ENCODE peak calls at places on chromosomes 5 and 9, in ten cellular contexts. K is A673, I is fibroblast of the aortic adventitia, U is PC-3, N is GM12864, O is sigmoid colon, S is kidney epithelial cell, C is A549, D is adrenal gland, J is GM12878. T is an unnamed sample.

GRCh38 chr9:119365291-119366027 is 3.8 kb downstream of the BRINP1 start:
- DNase-seq in K (peak), I (peak), U (peak), N (no peak), O (no peak), S (no peak), C (peak), D (peak), J (no peak), T (no peak)

GRCh38 chr9:126009047-126009446 is 261.9 kb downstream of the PBX3 start:
- DNase-seq in K (no peak), I (no peak), U (no peak), N (no peak), O (no peak), S (no peak), C (no peak), D (no peak), J (no peak), T (no peak)

GRCh38 chr5:61563401-61563800 is 231.3 kb downstream of the ZSWIM6 start:
- DNase-seq in K (no peak), I (peak), U (no peak), N (no peak), O (no peak), S (no peak), C (no peak), D (no peak), J (no peak), T (no peak)

GRCh38 chr9:135213566-135213965 is 126.1 kb downstream of the OLFM1 start:
- DNase-seq in K (no peak), I (no peak), U (no peak), N (no peak), O (peak), S (no peak), C (no peak), D (no peak), J (no peak), T (no peak)

GRCh38 chr5:73232266-73233041 is 59.5 kb downstream of the TMEM174 start:
- DNase-seq in K (no peak), I (no peak), U (no peak), N (no peak), O (no peak), S (no peak), C (no peak), D (no peak), J (no peak), T (no peak)

GRCh38 chr5:93583799-93584530 is 943 bp downstream of the NR2F1 start:
- DNase-seq in K (peak), I (peak), U (peak), N (no peak), O (peak), S (no peak), C (no peak), D (peak), J (no peak), T (no peak)

GRCh38 chr5:1687301-1687970 is 112.2 kb downstream of the MRPL36 start:
- DNase-seq in K (no peak), I (no peak), U (no peak), N (no peak), O (no peak), S (no peak), C (no peak), D (no peak), J (no peak), T (no peak)

GRCh38 chr5:6886866-6887265 is 173.6 kb downstream of the TENT4A start:
- DNase-seq in K (peak), I (no peak), U (no peak), N (no peak), O (no peak), S (no peak), C (no peak), D (no peak), J (no peak), T (no peak)

GRCh38 chr5:34012791-34013190 is 4.9 kb upstream of the AMACR start:
- DNase-seq in K (no peak), I (peak), U (no peak), N (no peak), O (no peak), S (no peak), C (no peak), D (peak), J (no peak), T (no peak)

GRCh38 chr5:110965773-110966581 is 105.5 kb upstream of the TSLP start:
- DNase-seq in K (no peak), I (peak), U (peak), N (no peak), O (no peak), S (no peak), C (no peak), D (no peak), J (no peak), T (no peak)

GRCh38 chr9:134258828-134259546 is 67.3 kb upstream of the RXRA start:
- DNase-seq in K (no peak), I (no peak), U (no peak), N (no peak), O (peak), S (no peak), C (no peak), D (no peak), J (no peak), T (no peak)

GRCh38 chr9:69176446-69177135 is 2.5 kb downstream of the TJP2 start:
- DNase-seq in K (peak), I (no peak), U (no peak), N (no peak), O (no peak), S (no peak), C (no peak), D (no peak), J (no peak), T (no peak)

GRCh38 chr9:135188681-135189151 is 101.2 kb downstream of the OLFM1 start:
- DNase-seq in K (no peak), I (no peak), U (no peak), N (no peak), O (no peak), S (no peak), C (no peak), D (no peak), J (no peak), T (no peak)

GRCh38 chr5:137621861-137622823 is 113.7 kb downstream of the KLHL3 start:
- DNase-seq in K (no peak), I (peak), U (peak), N (no peak), O (peak), S (no peak), C (no peak), D (peak), J (no peak), T (no peak)

GRCh38 chr9:129328357-129329103 is 150.5 kb upstream of the IER5L start:
- DNase-seq in K (no peak), I (peak), U (no peak), N (no peak), O (peak), S (no peak), C (no peak), D (no peak), J (no peak), T (no peak)

GRCh38 chr9:35756743-35757526 is 2.9 kb upstream of the MSMP start:
- DNase-seq in K (peak), I (no peak), U (peak), N (no peak), O (peak), S (no peak), C (peak), D (peak), J (no peak), T (peak)

GRCh38 chr5:135934939-135935338 is 19.8 kb downstream of the LECT2 start:
- DNase-seq in K (no peak), I (peak), U (no peak), N (no peak), O (no peak), S (no peak), C (no peak), D (no peak), J (no peak), T (no peak)

GRCh38 chr5:135930949-135931295 is 23.9 kb downstream of the LECT2 start:
- DNase-seq in K (no peak), I (no peak), U (no peak), N (no peak), O (no peak), S (no peak), C (no peak), D (no peak), J (no peak), T (no peak)

GRCh38 chr5:135930029-135930948 is 24.5 kb downstream of the LECT2 start:
- DNase-seq in K (peak), I (no peak), U (no peak), N (no peak), O (no peak), S (no peak), C (peak), D (no peak), J (no peak), T (no peak)
- TF ChIP-seq CTCF in K (peak), I (peak), U (no peak), N (no peak), O (no peak), S (peak), C (no peak), D (no peak), J (no peak), T (no peak)

DNA sequence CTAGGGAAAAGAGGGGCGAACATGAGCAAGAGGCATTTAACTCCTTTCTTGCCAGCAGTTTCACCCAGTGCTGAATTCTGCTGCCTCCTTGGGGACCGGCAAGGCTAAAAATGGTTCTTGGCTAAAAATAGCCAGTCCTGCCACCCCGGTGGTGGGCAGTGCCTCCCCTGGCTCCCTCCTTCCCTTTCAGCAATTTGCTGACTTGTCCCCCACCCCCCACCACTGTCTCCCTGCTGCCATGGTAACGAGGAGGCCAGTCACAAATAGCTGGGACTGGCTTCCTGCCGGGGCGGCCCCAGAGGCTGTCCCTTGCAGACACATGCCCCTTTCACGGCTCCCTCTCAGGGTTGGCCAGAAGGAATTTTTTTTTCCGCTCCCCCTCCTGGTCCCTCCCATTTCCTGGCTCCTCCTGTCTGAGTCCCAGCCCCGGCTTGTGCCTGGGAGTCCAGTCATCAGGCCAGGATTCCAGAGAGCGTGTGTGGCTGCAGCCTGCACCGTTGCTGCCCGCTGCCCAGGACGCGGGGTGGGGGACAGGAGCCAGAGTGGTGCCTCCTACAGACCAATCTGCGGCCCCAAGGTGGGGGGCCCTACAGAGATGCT is 130.3 kb downstream of the RGS3 start:
- DNase-seq in K (peak), I (peak), U (peak), N (no peak), O (peak), S (peak), C (peak), D (peak), J (no peak), T (peak)
- TF ChIP-seq CTCF in K (no peak), I (no peak), U (no peak), N (no peak), O (no peak), S (no peak), C (no peak), D (no peak), J (no peak), T (no peak)

GRCh38 chr9:94870465-94870792 is 143.9 kb downstream of the AOPEP start:
- DNase-seq in K (no peak), I (no peak), U (peak), N (no peak), O (no peak), S (no peak), C (no peak), D (no peak), J (no peak), T (no peak)
- TF ChIP-seq CTCF in K (no peak), I (no peak), U (no peak), N (no peak), O (no peak), S (no peak), C (no peak), D (no peak), J (no peak), T (no peak)

DNA sequence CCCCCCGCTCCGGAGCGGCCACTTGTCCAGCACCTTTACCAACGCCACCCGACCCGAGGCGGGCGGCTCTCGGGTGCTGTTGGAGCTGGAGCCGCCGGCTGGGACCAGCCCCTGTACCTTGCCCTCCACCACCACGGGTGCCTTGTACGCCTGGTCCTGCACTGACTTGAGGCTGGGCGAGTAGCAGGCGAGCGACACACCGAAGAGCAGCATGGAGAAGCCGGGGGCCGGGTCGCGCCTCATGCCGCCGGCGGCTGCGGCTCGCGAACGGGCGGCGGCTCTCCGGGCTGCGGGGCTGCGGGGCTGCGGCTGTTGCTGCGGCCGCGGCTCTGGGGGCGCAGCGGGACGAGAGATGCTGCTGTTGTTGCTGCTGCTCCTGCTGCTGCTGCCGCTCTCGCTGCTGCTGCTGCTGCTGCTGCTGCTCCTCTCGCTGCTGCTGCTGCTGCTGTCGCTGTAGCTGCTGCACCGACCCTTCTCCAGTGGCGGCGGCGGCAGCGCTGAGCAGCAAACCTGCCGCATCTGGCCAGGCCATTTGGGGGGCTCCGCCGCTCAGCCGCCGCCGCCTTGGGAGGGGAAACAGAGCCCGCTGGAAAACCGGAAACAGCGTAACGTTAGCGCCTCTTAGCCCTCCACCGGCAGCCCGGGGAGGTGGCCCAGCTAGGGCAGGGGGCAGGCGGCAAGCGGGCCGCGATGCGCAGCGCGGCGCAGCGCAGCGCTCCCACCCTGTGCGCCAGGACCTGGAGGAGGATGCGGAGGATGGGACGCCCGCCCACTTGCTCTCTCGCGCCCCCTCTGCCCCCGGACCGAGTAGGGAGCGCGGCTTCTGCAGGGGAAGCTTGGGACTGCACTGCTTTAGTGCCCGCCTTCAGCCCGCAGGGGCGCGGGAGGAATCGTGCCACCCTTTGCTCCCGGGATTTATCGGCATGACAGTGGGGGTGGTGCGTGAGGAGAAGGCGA is at the start of gene NRG2:
- DNase-seq in K (peak), I (peak), U (peak), N (no peak), O (peak), S (no peak), C (peak), D (peak), J (no peak), T (peak)
- TF ChIP-seq CTCF in K (peak), I (peak), U (peak), N (peak), O (peak), S (peak), C (peak), D (peak), J (peak), T (peak)

GRCh38 chr5:130966990-130967389 is 198.1 kb downstream of the HINT1 start:
- DNase-seq in K (no peak), I (no peak), U (no peak), N (no peak), O (no peak), S (no peak), C (no peak), D (no peak), J (no peak), T (no peak)

GRCh38 chr5:130965342-130965741 is 199.7 kb downstream of the HINT1 start:
- DNase-seq in K (no peak), I (no peak), U (no peak), N (no peak), O (no peak), S (no peak), C (no peak), D (no peak), J (no peak), T (no peak)

GRCh38 chr5:130964238-130965192 is 200.5 kb downstream of the HINT1 start:
- DNase-seq in K (no peak), I (no peak), U (peak), N (no peak), O (no peak), S (no peak), C (no peak), D (no peak), J (no peak), T (no peak)

DNA sequence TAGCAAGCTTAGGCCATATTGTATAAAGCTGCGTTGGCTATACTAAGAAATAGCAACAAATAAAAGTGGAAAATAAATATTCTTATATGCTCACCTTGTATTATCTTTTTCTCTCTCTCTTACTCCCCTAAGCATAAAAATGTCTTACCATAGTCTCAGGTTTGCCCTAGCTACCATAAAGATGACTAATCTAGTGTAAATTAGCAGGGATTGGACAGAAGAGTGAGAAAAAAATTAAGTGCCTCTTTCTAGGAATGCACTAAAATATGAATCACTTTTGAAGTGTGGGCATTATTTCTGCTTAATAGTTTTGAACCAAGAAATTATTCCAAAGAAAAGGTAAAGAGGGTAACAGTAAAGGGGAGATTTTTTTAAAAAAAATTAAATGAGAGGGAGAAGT is 201.3 kb downstream of the HINT1 start:
- DNase-seq in K (no peak), I (no peak), U (peak), N (no peak), O (no peak), S (no peak), C (no peak), D (no peak), J (no peak), T (no peak)
- TF ChIP-seq CTCF in K (no peak), I (no peak), U (no peak), N (no peak), O (no peak), S (no peak), C (no peak), D (no peak), J (no peak), T (no peak)

GRCh38 chr5:141039517-141039916 is 11.7 kb upstream of the PCDHB1 start:
- DNase-seq in K (peak), I (no peak), U (peak), N (no peak), O (no peak), S (no peak), C (no peak), D (peak), J (no peak), T (no peak)

GRCh38 chr5:141040093-141040762 is 10.9 kb upstream of the PCDHB1 start:
- DNase-seq in K (peak), I (no peak), U (peak), N (no peak), O (no peak), S (no peak), C (peak), D (peak), J (no peak), T (no peak)

GRCh38 chr5:141041427-141041785 is 9.8 kb upstream of the PCDHB1 start:
- DNase-seq in K (no peak), I (no peak), U (no peak), N (no peak), O (no peak), S (no peak), C (no peak), D (no peak), J (no peak), T (no peak)

GRCh38 chr5:141039061-141039460 is 12.1 kb upstream of the PCDHB1 start:
- DNase-seq in K (peak), I (no peak), U (no peak), N (no peak), O (no peak), S (no peak), C (no peak), D (no peak), J (no peak), T (no peak)

GRCh38 chr5:141040763-141041426 is 10.3 kb upstream of the PCDHB1 start:
- DNase-seq in K (peak), I (peak), U (peak), N (peak), O (peak), S (no peak), C (peak), D (peak), J (no peak), T (peak)
- TF ChIP-seq CTCF in K (peak), I (peak), U (peak), N (peak), O (peak), S (peak), C (peak), D (peak), J (peak), T (peak)